ENCODE peak calls at places on chromosomes 4 and X, in four cellular contexts. One of them, this sample, is unnamed.

GRCh38 chr4:1967512-1968149 is 41.1 kb downstream of the NELFA start:
- DNase-seq in SK-N-SH: peak
- DNase-seq in GM13976: no peak
- DNase-seq in choroid plexus epithelial cell: no peak
- DNase-seq in this sample: no peak

GRCh38 chr4:2794707-2795557 is 2.0 kb downstream of the SH3BP2 start:
- DNase-seq in GM13976: no peak
- DNase-seq in choroid plexus epithelial cell: peak
- DNase-seq in SK-N-SH: no peak
- DNase-seq in this sample: peak

GRCh38 chr4:79141530-79141929 is 184.3 kb downstream of the NAA11 start:
- DNase-seq in choroid plexus epithelial cell: peak
- DNase-seq in SK-N-SH: no peak
- DNase-seq in GM13976: peak
- DNase-seq in this sample: no peak

GRCh38 chrX:3154386-3154991 is 113.2 kb downstream of the ARSF start:
- DNase-seq in choroid plexus epithelial cell: no peak
- DNase-seq in SK-N-SH: no peak
- DNase-seq in GM13976: no peak
- DNase-seq in this sample: no peak

GRCh38 chrX:2327423-2327822 is 173.4 kb downstream of the DHRSX start:
- DNase-seq in choroid plexus epithelial cell: no peak
- DNase-seq in GM13976: no peak
- DNase-seq in SK-N-SH: no peak
- DNase-seq in this sample: no peak

GRCh38 chrX:118324588-118324987 is 21.3 kb upstream of the WDR44 start:
- DNase-seq in choroid plexus epithelial cell: no peak
- DNase-seq in SK-N-SH: no peak
- DNase-seq in GM13976: no peak
- DNase-seq in this sample: no peak

GRCh38 chr4:147498031-147498700 is 17.3 kb downstream of the EDNRA start:
- DNase-seq in choroid plexus epithelial cell: peak
- DNase-seq in GM13976: no peak
- DNase-seq in SK-N-SH: no peak
- DNase-seq in this sample: no peak

GRCh38 chrX:43627669-43628068 is 28.4 kb upstream of the MAOA start:
- DNase-seq in SK-N-SH: no peak
- DNase-seq in GM13976: no peak
- DNase-seq in choroid plexus epithelial cell: no peak
- DNase-seq in this sample: no peak

GRCh38 chrX:84188320-84188834 is 378 bp upstream of the RPS6KA6 start:
- DNase-seq in choroid plexus epithelial cell: peak
- DNase-seq in SK-N-SH: peak
- DNase-seq in GM13976: peak
- DNase-seq in this sample: no peak

GRCh38 chrX:12771445-12772069 is 19.7 kb upstream of the PRPS2 start:
- DNase-seq in GM13976: peak
- DNase-seq in SK-N-SH: peak
- DNase-seq in choroid plexus epithelial cell: peak
- DNase-seq in this sample: peak

GRCh38 chrX:12767856-12768255 is 23.4 kb upstream of the PRPS2 start:
- DNase-seq in SK-N-SH: peak
- DNase-seq in GM13976: no peak
- DNase-seq in choroid plexus epithelial cell: no peak
- DNase-seq in this sample: no peak

DNA sequence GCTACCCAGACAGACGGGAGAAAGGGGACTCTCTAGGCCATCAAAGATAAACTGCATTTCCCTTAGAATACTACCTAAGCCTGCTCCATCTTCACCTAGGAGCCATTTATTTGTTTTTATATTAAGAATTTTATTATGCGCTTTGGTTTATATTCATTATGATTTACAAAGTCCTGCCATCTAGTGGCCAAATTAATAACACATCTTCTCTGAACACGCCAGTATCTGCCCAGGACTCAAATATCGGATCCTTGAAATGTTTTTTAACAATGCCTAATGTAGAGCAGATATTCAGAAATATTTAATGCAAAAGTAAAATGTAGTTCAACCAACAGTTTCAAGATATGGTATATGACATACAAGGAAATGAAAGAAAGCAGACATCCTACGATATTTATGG is 20.8 kb upstream of the PRPS2 start:
- DNase-seq in GM13976: no peak
- DNase-seq in choroid plexus epithelial cell: peak
- DNase-seq in SK-N-SH: peak
- DNase-seq in this sample: no peak
- TF ChIP-seq CTCF in GM13976: peak
- TF ChIP-seq CTCF in choroid plexus epithelial cell: peak
- TF ChIP-seq CTCF in SK-N-SH: peak
- TF ChIP-seq CTCF in this sample: peak

DNA sequence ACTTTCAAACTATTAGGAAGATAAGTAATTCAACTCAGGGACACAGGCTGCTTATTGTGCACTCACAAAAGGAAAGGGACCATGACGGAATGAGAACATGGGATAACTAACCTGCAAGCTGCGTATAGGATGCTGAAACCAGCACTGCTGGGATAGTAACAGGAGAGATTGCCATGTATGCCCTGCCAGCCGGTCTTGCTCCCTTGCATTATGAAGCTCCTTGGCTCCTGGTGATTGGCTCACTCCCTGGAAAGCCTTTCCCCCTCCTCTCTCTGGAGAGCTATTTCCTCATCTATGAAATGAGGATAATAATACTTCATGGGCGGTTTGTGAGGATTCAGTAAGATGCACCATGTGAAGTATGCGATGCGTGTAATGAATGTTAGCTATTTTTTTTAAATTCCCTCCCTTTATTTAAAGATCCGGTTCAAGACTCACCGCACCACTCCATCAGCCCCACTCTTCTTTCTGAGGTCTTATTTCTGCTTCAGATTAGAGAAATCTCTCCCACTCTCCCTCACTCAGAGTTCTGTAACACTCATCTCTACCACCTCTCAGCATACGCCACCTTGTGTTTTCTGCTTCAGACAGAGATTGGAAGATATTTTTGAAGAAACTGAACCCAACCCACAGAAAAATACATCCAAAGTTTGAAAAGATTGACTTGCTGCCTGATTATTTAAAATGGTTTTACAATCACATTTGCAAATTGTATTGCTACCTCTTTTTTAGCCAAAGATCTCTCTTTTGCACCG is 18.4 kb downstream of the MSMO1 start:
- DNase-seq in SK-N-SH: no peak
- DNase-seq in GM13976: no peak
- DNase-seq in choroid plexus epithelial cell: no peak
- DNase-seq in this sample: no peak
- TF ChIP-seq CTCF in SK-N-SH: no peak
- TF ChIP-seq CTCF in GM13976: no peak
- TF ChIP-seq CTCF in choroid plexus epithelial cell: no peak
- TF ChIP-seq CTCF in this sample: no peak

GRCh38 chrX:34961662-34962061 is 19.1 kb downstream of the FAM47B start:
- DNase-seq in choroid plexus epithelial cell: no peak
- DNase-seq in SK-N-SH: no peak
- DNase-seq in GM13976: no peak
- DNase-seq in this sample: no peak
- TF ChIP-seq CTCF in choroid plexus epithelial cell: no peak
- TF ChIP-seq CTCF in SK-N-SH: no peak
- TF ChIP-seq CTCF in GM13976: no peak
- TF ChIP-seq CTCF in this sample: no peak

GRCh38 chrX:140661657-140662056 is 47.9 kb upstream of the LINC00632 start:
- DNase-seq in choroid plexus epithelial cell: peak
- DNase-seq in SK-N-SH: no peak
- DNase-seq in GM13976: no peak
- DNase-seq in this sample: no peak
- TF ChIP-seq CTCF in choroid plexus epithelial cell: peak
- TF ChIP-seq CTCF in SK-N-SH: peak
- TF ChIP-seq CTCF in GM13976: no peak
- TF ChIP-seq CTCF in this sample: no peak